ENCODE peak calls at places on chromosomes 13 and 19, in eight cellular contexts. W is brain microvascular endothelial cell, B is neural progenitor cell, O is fibroblast of mammary gland, Y is tibial nerve, V is mucosa of descending colon, S is AG04450, K is GM10248. L is an unnamed sample.

GRCh38 chr13:52738719-52739467 is 727 bp downstream of the CNMD start:
- DNase-seq in B (peak; percentile 87), O (no peak), S (no peak), W (no peak), K (peak; percentile 75), Y (no peak), V (peak; percentile 3), L (no peak)

GRCh38 chr13:46389985-46390384 is 2.9 kb upstream of the RUBCNL start:
- DNase-seq in Y (peak; percentile 26), B (peak; percentile 60), W (no peak), V (peak; percentile 65), S (no peak), O (no peak), K (no peak), L (no peak)

GRCh38 chr13:62551588-62551987 is 1135.9 kb upstream of the PCDH20 start:
- DNase-seq in K (no peak), O (no peak), Y (no peak), B (no peak), S (no peak), W (no peak), V (no peak), L (no peak)

GRCh38 chr13:41064493-41064892 is 3.2 kb downstream of the WBP4 start:
- DNase-seq in K (no peak), S (peak; percentile 44), W (no peak), V (no peak), Y (no peak), B (no peak), O (peak; percentile 74), L (no peak)

GRCh38 chr19:2750739-2751437 is 11.1 kb upstream of the SLC39A3 start:
- DNase-seq in W (no peak), Y (no peak), S (no peak), V (no peak), B (no peak), K (no peak), O (no peak), L (no peak)

GRCh38 chr19:13152854-13153626 is 2.8 kb downstream of the IER2 start:
- DNase-seq in Y (peak; percentile 95), K (peak; percentile 90), S (peak; percentile 89), B (peak; percentile 97), W (peak; percentile 94), V (peak; percentile 98), O (peak; percentile 92), L (peak; percentile 91)

GRCh38 chr13:83498486-83499190 is 383.6 kb downstream of the SLITRK1 start:
- DNase-seq in V (no peak), S (no peak), W (peak; percentile 11), Y (no peak), K (no peak), O (peak; percentile 79), B (no peak), L (peak; percentile 29)

GRCh38 chr19:53809518-53810186 is 14.5 kb downstream of the NLRP12 start:
- DNase-seq in V (no peak), O (no peak), W (no peak), Y (no peak), B (peak; percentile 50), S (no peak), K (no peak), L (no peak)

GRCh38 chr19:46180701-46181385 is 32.8 kb downstream of the IGFL2 start:
- DNase-seq in W (peak; percentile 26), K (no peak), V (no peak), O (peak; percentile 77), S (no peak), B (no peak), Y (no peak), L (no peak)

GRCh38 chr13:113927661-113928581 is 46.0 kb downstream of the C13orf46 start:
- DNase-seq in K (no peak), Y (peak; percentile 60), W (peak; percentile 71), B (no peak), S (peak; percentile 96), V (no peak), O (peak; percentile 99), L (peak; percentile 93)

GRCh38 chr13:80712026-80712425 is 371.1 kb upstream of the SPRY2 start:
- DNase-seq in Y (no peak), S (no peak), B (no peak), W (no peak), O (peak; percentile 61), V (no peak), K (no peak), L (no peak)

GRCh38 chr13:105846923-105847322 is 688.5 kb downstream of the EFNB2 start:
- DNase-seq in K (no peak), S (no peak), O (no peak), W (no peak), B (no peak), V (no peak), Y (no peak), L (no peak)

GRCh38 chr19:37655689-37656491 is 625 bp upstream of the ZFP30 start:
- DNase-seq in O (peak; percentile 70), Y (peak; percentile 55), V (peak; percentile 90), S (peak; percentile 21), W (peak; percentile 69), B (peak; percentile 92), K (peak; percentile 87), L (peak; percentile 40)

GRCh38 chr13:110981379-110981778 is 66.5 kb upstream of the ANKRD10 start:
- DNase-seq in W (no peak), V (no peak), B (no peak), K (no peak), Y (no peak), S (no peak), O (no peak), L (no peak)

GRCh38 chr13:46593403-46593802 is 40.4 kb downstream of the LRCH1 start:
- DNase-seq in B (no peak), V (no peak), Y (no peak), O (no peak), S (no peak), W (no peak), K (peak; percentile 29), L (no peak)

GRCh38 chr19:19040417-19040816 is 7.0 kb downstream of the ARMC6 start:
- DNase-seq in B (no peak), Y (peak; percentile 38), W (peak; percentile 68), V (no peak), K (no peak), S (peak; percentile 80), O (peak; percentile 94), L (peak; percentile 90)

GRCh38 chr19:41019346-41019745 is 28.3 kb downstream of the CYP2B6 start:
- DNase-seq in Y (no peak), S (no peak), B (no peak), K (no peak), O (no peak), W (no peak), V (no peak), L (no peak)

GRCh38 chr19:44587863-44588752 is 25.3 kb upstream of the IGSF23 start:
- DNase-seq in V (no peak), Y (no peak), K (no peak), O (peak; percentile 85), S (peak; percentile 86), B (no peak), W (peak; percentile 96), L (peak; percentile 87)

GRCh38 chr13:102555914-102556553 is 40.8 kb upstream of the TPP2 start:
- DNase-seq in B (peak; percentile 39), Y (no peak), V (peak; percentile 6), W (peak; percentile 36), O (peak; percentile 67), S (no peak), K (peak; percentile 22), L (no peak)

GRCh38 chr19:10624585-10624984 is 768 bp upstream of the SLC44A2 start:
- DNase-seq in S (no peak), K (no peak), W (no peak), O (no peak), V (peak; percentile 59), Y (no peak), B (no peak), L (no peak)

GRCh38 chr13:46267166-46267565 is 55.4 kb downstream of the LRRC63 start:
- DNase-seq in K (no peak), W (no peak), B (no peak), S (no peak), Y (no peak), O (no peak), V (no peak), L (no peak)

GRCh38 chr19:46225558-46226004 is 4.0 kb upstream of the IGFL1 start:
- DNase-seq in B (peak; percentile 57), W (no peak), O (peak; percentile 22), Y (no peak), S (no peak), V (no peak), K (no peak), L (no peak)

DNA sequence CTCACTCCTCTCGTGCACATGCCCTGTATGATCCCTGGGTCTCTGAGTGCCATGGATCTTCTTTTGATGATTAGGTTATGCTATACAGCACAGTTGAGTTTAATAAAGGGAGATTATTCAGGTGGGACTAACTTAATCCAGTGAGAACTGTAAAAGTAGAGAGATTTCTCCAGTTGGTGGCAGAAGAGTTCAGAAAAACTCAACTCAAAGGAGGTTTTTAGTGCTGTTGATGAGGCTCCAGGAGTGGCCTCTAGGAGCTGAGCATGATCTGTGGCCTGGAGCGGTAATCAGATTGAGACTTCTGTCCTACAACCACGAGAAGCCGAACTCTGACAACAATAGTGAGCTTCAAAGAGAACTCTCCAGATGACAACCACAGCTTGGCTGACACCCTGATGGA is 413.5 kb downstream of the ZNF536 start:
- DNase-seq in O (no peak), S (no peak), V (no peak), Y (no peak), W (no peak), K (no peak), B (no peak), L (no peak)
- TF ChIP-seq CTCF in O (no peak), S (no peak), V (no peak), Y (no peak), W (no peak), K (no peak), B (peak; percentile 6), L (no peak)

DNA sequence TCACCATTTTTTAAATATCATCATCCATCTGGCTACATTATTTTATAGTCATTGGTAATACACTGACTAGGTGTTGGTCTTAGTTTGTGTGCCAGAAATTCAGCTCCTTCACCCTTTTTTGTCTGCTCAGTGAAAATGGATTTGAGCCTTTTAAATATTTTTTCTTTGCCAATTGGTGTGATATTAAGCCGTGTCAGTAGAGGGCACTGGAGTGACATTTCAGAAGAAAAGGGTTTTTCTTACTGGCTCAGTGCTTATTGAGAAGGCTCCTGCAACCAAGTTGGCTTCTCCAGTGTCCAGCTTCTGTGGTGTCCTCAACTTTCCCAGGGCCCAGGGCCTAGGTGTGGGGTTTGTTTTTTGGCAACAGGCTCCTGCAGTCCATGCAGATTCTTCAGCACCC is 546.6 kb downstream of the DACH1 start:
- DNase-seq in K (peak; percentile 4), V (peak; percentile 35), W (peak; percentile 19), Y (no peak), O (peak; percentile 4), S (peak; percentile 7), B (peak; percentile 34), L (no peak)
- TF ChIP-seq CTCF in K (peak; percentile 50), V (no peak), W (peak; percentile 51), Y (no peak), O (peak; percentile 14), S (peak; percentile 65), B (peak; percentile 58), L (peak; percentile 48)

GRCh38 chr13:44818428-44818827 is 170.8 kb downstream of the NUFIP1 start:
- DNase-seq in W (peak; percentile 29), K (no peak), B (peak; percentile 81), S (no peak), O (peak; percentile 33), Y (no peak), V (no peak), L (no peak)
- TF ChIP-seq CTCF in W (peak; percentile 44), K (no peak), B (peak; percentile 64), S (peak; percentile 20), O (peak; percentile 34), Y (no peak), V (no peak), L (no peak)

GRCh38 chr13:112341976-112342735 is 34.0 kb upstream of the SPACA7 start:
- DNase-seq in K (no peak), B (no peak), W (no peak), S (no peak), V (no peak), Y (no peak), O (no peak), L (no peak)
- TF ChIP-seq CTCF in K (no peak), B (no peak), W (no peak), S (no peak), V (no peak), Y (no peak), O (no peak), L (no peak)

L was measured in AG09319.